ENCODE peak calls at places on chromosomes 11 and 22, in six cellular contexts. One of them, this sample, is unnamed.

GRCh38 chr11:23405350-23405937 is 545.2 kb upstream of the CCDC179 start:
- DNase-seq in tibial nerve: no peak
- DNase-seq in cardiac fibroblast: no peak
- DNase-seq in AG10803: no peak
- DNase-seq in left ventricle myocardium inferior: peak; percentile 7
- DNase-seq in lower leg skin: no peak
- DNase-seq in this sample: peak; percentile 24

GRCh38 chr11:923691-924405 is 1.8 kb upstream of the AP2A2 start:
- DNase-seq in AG10803: peak; percentile 47
- DNase-seq in tibial nerve: no peak
- DNase-seq in left ventricle myocardium inferior: no peak
- DNase-seq in lower leg skin: no peak
- DNase-seq in cardiac fibroblast: no peak
- DNase-seq in this sample: peak; percentile 41

GRCh38 chr11:134536219-134536618 is 124.2 kb upstream of the B3GAT1 start:
- DNase-seq in AG10803: no peak
- DNase-seq in left ventricle myocardium inferior: no peak
- DNase-seq in lower leg skin: no peak
- DNase-seq in cardiac fibroblast: no peak
- DNase-seq in tibial nerve: no peak
- DNase-seq in this sample: no peak

GRCh38 chr22:41380993-41381328 is 781 bp upstream of the TEF start:
- DNase-seq in tibial nerve: no peak
- DNase-seq in left ventricle myocardium inferior: no peak
- DNase-seq in AG10803: peak; percentile 97
- DNase-seq in lower leg skin: peak; percentile 85
- DNase-seq in cardiac fibroblast: peak; percentile 87
- DNase-seq in this sample: peak; percentile 87

GRCh38 chr11:130645164-130645859 is 196.9 kb downstream of the ADAMTS15 start:
- DNase-seq in tibial nerve: no peak
- DNase-seq in AG10803: no peak
- DNase-seq in lower leg skin: no peak
- DNase-seq in cardiac fibroblast: no peak
- DNase-seq in left ventricle myocardium inferior: no peak
- DNase-seq in this sample: no peak

GRCh38 chr11:114440971-114441810 is 1.9 kb downstream of the REXO2 start:
- DNase-seq in left ventricle myocardium inferior: no peak
- DNase-seq in tibial nerve: no peak
- DNase-seq in AG10803: peak; percentile 11
- DNase-seq in lower leg skin: no peak
- DNase-seq in cardiac fibroblast: no peak
- DNase-seq in this sample: no peak

GRCh38 chr22:17891427-17892167 is 117.3 kb upstream of the BID start:
- DNase-seq in cardiac fibroblast: no peak
- DNase-seq in lower leg skin: no peak
- DNase-seq in tibial nerve: no peak
- DNase-seq in AG10803: no peak
- DNase-seq in left ventricle myocardium inferior: peak; percentile 71
- DNase-seq in this sample: no peak

GRCh38 chr22:42304021-42304790 is 33.8 kb upstream of the TCF20 start:
- DNase-seq in tibial nerve: no peak
- DNase-seq in AG10803: no peak
- DNase-seq in lower leg skin: no peak
- DNase-seq in cardiac fibroblast: no peak
- DNase-seq in left ventricle myocardium inferior: no peak
- DNase-seq in this sample: no peak

GRCh38 chr11:113304916-113305315 is 9.5 kb upstream of the TTC12 start:
- DNase-seq in cardiac fibroblast: no peak
- DNase-seq in left ventricle myocardium inferior: no peak
- DNase-seq in lower leg skin: no peak
- DNase-seq in AG10803: no peak
- DNase-seq in tibial nerve: no peak
- DNase-seq in this sample: no peak

GRCh38 chr22:32457031-32457430 is 7.2 kb downstream of the BPIFC start:
- DNase-seq in left ventricle myocardium inferior: no peak
- DNase-seq in tibial nerve: no peak
- DNase-seq in cardiac fibroblast: no peak
- DNase-seq in lower leg skin: no peak
- DNase-seq in AG10803: no peak
- DNase-seq in this sample: no peak

GRCh38 chr11:2944953-2945756 is 15.9 kb upstream of the PHLDA2 start:
- DNase-seq in cardiac fibroblast: peak; percentile 83
- DNase-seq in left ventricle myocardium inferior: peak; percentile 91
- DNase-seq in AG10803: peak; percentile 89
- DNase-seq in tibial nerve: peak; percentile 84
- DNase-seq in lower leg skin: peak; percentile 87
- DNase-seq in this sample: peak; percentile 97

GRCh38 chr11:114073506-114074381 is 14.2 kb downstream of the ZBTB16 start:
- DNase-seq in AG10803: no peak
- DNase-seq in lower leg skin: no peak
- DNase-seq in cardiac fibroblast: no peak
- DNase-seq in tibial nerve: no peak
- DNase-seq in left ventricle myocardium inferior: no peak
- DNase-seq in this sample: no peak

GRCh38 chr11:72589802-72590761 is 84.1 kb downstream of the PDE2A start:
- DNase-seq in lower leg skin: no peak
- DNase-seq in tibial nerve: no peak
- DNase-seq in left ventricle myocardium inferior: peak; percentile 43
- DNase-seq in cardiac fibroblast: peak; percentile 23
- DNase-seq in AG10803: peak; percentile 5
- DNase-seq in this sample: no peak

GRCh38 chr11:7904910-7905309 is 26.2 kb downstream of the OR10A6 start:
- DNase-seq in tibial nerve: no peak
- DNase-seq in lower leg skin: no peak
- DNase-seq in AG10803: peak; percentile 70
- DNase-seq in left ventricle myocardium inferior: no peak
- DNase-seq in cardiac fibroblast: peak; percentile 57
- DNase-seq in this sample: no peak

GRCh38 chr11:72807021-72807693 is 7.1 kb upstream of the ATG16L2 start:
- DNase-seq in AG10803: peak; percentile 73
- DNase-seq in lower leg skin: no peak
- DNase-seq in tibial nerve: no peak
- DNase-seq in cardiac fibroblast: no peak
- DNase-seq in left ventricle myocardium inferior: no peak
- DNase-seq in this sample: no peak

GRCh38 chr11:87038235-87038960 is 664 bp downstream of the TMEM135 start:
- DNase-seq in lower leg skin: no peak
- DNase-seq in AG10803: no peak
- DNase-seq in left ventricle myocardium inferior: no peak
- DNase-seq in tibial nerve: no peak
- DNase-seq in cardiac fibroblast: peak; percentile 17
- DNase-seq in this sample: no peak

DNA sequence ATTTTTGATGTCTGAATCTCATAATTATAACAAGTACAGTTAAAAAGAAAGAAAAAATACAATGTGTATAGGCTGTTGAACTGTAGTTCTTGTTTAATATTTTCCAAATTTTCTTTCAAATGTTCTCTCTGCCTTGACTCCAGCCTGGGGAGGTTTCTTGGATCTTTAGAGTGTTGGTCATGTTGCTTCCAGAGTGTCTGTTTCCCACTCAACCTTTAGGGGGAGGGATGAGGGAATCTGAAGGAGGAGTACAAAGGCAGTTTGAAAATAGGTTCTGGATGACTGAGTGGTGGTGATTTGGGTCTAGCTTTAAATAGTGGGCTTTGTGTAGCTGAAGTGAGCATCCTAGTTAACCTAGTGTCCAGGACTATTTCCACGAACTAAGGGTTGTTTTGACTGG is 2.0 kb downstream of the CTNND1 start:
- DNase-seq in lower leg skin: no peak
- DNase-seq in left ventricle myocardium inferior: no peak
- DNase-seq in AG10803: peak; percentile 47
- DNase-seq in tibial nerve: no peak
- DNase-seq in cardiac fibroblast: peak; percentile 61
- DNase-seq in this sample: no peak
- TF ChIP-seq CTCF in lower leg skin: no peak
- TF ChIP-seq CTCF in left ventricle myocardium inferior: peak; percentile 52
- TF ChIP-seq CTCF in AG10803: peak; percentile 62
- TF ChIP-seq CTCF in tibial nerve: peak; percentile 36
- TF ChIP-seq CTCF in cardiac fibroblast: peak; percentile 51
- TF ChIP-seq CTCF in this sample: peak; percentile 26

GRCh38 chr11:119756169-119756568 is 27.2 kb upstream of the NECTIN1 start:
- DNase-seq in lower leg skin: no peak
- DNase-seq in tibial nerve: no peak
- DNase-seq in left ventricle myocardium inferior: no peak
- DNase-seq in cardiac fibroblast: no peak
- DNase-seq in AG10803: no peak
- DNase-seq in this sample: no peak

GRCh38 chr11:119754199-119754598 is 25.2 kb upstream of the NECTIN1 start:
- DNase-seq in cardiac fibroblast: no peak
- DNase-seq in lower leg skin: no peak
- DNase-seq in AG10803: no peak
- DNase-seq in tibial nerve: no peak
- DNase-seq in left ventricle myocardium inferior: no peak
- DNase-seq in this sample: no peak

GRCh38 chr11:119754656-119755350 is 25.8 kb upstream of the NECTIN1 start:
- DNase-seq in AG10803: no peak
- DNase-seq in lower leg skin: no peak
- DNase-seq in left ventricle myocardium inferior: no peak
- DNase-seq in tibial nerve: no peak
- DNase-seq in cardiac fibroblast: no peak
- DNase-seq in this sample: no peak

GRCh38 chr11:119757378-119757777 is 28.4 kb upstream of the NECTIN1 start:
- DNase-seq in lower leg skin: no peak
- DNase-seq in cardiac fibroblast: no peak
- DNase-seq in AG10803: no peak
- DNase-seq in tibial nerve: no peak
- DNase-seq in left ventricle myocardium inferior: no peak
- DNase-seq in this sample: no peak

DNA sequence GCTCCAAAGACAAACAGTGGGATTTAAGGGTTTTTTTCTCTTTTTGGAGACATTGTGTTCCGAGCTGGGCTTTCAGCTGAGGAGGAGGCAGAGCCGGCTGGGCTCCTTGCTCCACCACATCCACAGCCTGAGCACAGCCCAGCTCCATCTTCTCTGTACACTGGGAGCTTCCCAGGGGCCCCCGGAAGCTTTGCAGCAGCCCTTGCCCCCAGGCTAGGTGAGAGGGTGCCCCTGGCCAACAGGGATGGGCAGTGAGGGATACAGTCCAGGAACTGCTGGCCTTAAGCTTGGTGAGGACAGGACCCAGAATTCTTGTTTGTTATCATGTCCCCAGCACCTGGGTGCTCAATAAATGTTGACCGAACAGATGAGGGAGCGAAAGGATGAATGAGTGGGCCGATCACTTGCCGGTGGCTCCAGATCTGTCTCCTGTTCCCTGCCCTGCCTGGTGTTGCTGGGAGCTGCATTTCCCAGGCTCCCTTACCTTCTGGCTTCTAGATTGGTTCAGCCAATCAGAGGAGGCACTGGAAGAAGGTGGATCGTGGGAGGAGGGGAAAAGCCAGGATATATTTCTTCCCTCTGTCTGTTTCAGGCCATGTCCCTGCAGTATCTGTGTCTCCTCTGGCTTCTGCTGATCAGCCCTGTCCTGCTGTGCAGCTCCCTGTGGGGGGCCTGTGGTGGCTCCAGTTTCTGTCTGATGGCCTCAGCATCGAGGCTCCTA is 26.5 kb upstream of the NECTIN1 start:
- DNase-seq in left ventricle myocardium inferior: no peak
- DNase-seq in cardiac fibroblast: no peak
- DNase-seq in AG10803: no peak
- DNase-seq in lower leg skin: no peak
- DNase-seq in tibial nerve: no peak
- DNase-seq in this sample: no peak
- TF ChIP-seq CTCF in left ventricle myocardium inferior: no peak
- TF ChIP-seq CTCF in cardiac fibroblast: no peak
- TF ChIP-seq CTCF in AG10803: no peak
- TF ChIP-seq CTCF in lower leg skin: no peak
- TF ChIP-seq CTCF in tibial nerve: no peak
- TF ChIP-seq CTCF in this sample: no peak

GRCh38 chr11:75159081-75159953 is 8.4 kb downstream of the SLCO2B1 start:
- DNase-seq in lower leg skin: no peak
- DNase-seq in cardiac fibroblast: no peak
- DNase-seq in tibial nerve: no peak
- DNase-seq in left ventricle myocardium inferior: no peak
- DNase-seq in AG10803: no peak
- DNase-seq in this sample: no peak
- TF ChIP-seq CTCF in lower leg skin: no peak
- TF ChIP-seq CTCF in cardiac fibroblast: no peak
- TF ChIP-seq CTCF in tibial nerve: no peak
- TF ChIP-seq CTCF in left ventricle myocardium inferior: no peak
- TF ChIP-seq CTCF in AG10803: no peak
- TF ChIP-seq CTCF in this sample: no peak

GRCh38 chr11:128359515-128359914 is 227.8 kb downstream of the ETS1 start:
- DNase-seq in AG10803: peak; percentile 60
- DNase-seq in cardiac fibroblast: peak; percentile 58
- DNase-seq in left ventricle myocardium inferior: no peak
- DNase-seq in lower leg skin: no peak
- DNase-seq in tibial nerve: no peak
- DNase-seq in this sample: no peak
- TF ChIP-seq CTCF in AG10803: no peak
- TF ChIP-seq CTCF in cardiac fibroblast: no peak
- TF ChIP-seq CTCF in left ventricle myocardium inferior: no peak
- TF ChIP-seq CTCF in lower leg skin: no peak
- TF ChIP-seq CTCF in tibial nerve: no peak
- TF ChIP-seq CTCF in this sample: no peak

DNA sequence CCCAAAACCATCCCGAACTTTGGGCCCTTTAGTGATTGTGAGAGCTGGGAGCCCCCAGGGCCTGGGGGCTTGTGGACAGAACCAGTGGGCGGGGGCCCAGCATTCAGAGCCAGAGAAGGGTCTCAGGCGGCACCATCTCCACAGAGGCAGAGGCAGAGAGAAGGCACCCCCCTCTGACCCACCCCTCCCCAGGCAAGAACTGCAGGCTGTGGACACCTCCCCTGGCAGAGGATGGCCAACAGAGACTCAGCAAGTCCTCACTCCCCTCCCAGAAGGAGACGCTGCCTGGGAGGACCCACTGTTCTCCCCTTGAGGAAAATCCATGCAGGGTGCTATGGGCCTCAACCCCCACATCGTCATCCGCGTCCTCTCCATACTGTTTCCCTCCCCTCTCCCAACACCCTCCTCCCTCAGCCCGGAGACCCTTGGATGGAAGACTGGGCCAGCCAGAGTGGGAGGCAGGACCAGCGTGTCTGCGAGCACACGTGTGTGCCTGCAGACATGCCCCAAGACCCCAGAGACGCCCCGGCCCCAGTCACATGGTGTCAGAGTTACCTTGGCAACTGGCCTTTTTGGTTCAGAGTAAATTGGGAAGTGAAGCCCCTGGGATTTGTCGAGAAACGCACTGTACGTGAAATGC is 42.6 kb downstream of the KCNC1 start:
- DNase-seq in left ventricle myocardium inferior: no peak
- DNase-seq in AG10803: no peak
- DNase-seq in tibial nerve: no peak
- DNase-seq in cardiac fibroblast: no peak
- DNase-seq in lower leg skin: no peak
- DNase-seq in this sample: no peak
- TF ChIP-seq CTCF in left ventricle myocardium inferior: no peak
- TF ChIP-seq CTCF in AG10803: no peak
- TF ChIP-seq CTCF in tibial nerve: no peak
- TF ChIP-seq CTCF in cardiac fibroblast: no peak
- TF ChIP-seq CTCF in lower leg skin: no peak
- TF ChIP-seq CTCF in this sample: no peak

DNA sequence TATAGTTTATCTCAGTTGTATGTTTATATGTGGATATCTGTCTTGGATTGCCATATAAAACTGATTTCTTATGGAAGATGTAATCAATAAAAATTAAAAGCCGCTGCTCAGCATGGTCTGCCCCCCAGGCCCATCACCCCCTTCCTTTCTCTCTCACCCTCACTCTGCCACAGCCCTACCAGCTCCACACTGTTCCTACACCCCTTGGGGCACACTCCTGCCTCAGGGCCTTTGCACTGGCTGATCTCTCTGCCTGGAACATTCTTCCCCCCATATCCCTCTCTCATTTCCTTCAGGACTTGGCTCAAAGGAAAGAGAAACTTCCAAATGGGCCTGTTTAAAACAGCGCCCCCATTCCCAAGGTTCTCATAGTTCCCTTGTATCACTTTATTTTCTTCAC is 63.1 kb downstream of the LRRC32 start:
- DNase-seq in cardiac fibroblast: no peak
- DNase-seq in tibial nerve: no peak
- DNase-seq in lower leg skin: no peak
- DNase-seq in AG10803: no peak
- DNase-seq in left ventricle myocardium inferior: no peak
- DNase-seq in this sample: no peak
- TF ChIP-seq CTCF in cardiac fibroblast: no peak
- TF ChIP-seq CTCF in tibial nerve: no peak
- TF ChIP-seq CTCF in lower leg skin: no peak
- TF ChIP-seq CTCF in AG10803: no peak
- TF ChIP-seq CTCF in left ventricle myocardium inferior: no peak
- TF ChIP-seq CTCF in this sample: no peak